ENCODE peak calls at places on chromosomes 6 and 20, in four cellular contexts. L is neural crest cell; A is activated CD8-positive, alpha-beta memory T cell treated with anti-CD3 and anti-CD28 coated beads, Interleukin-2, amount 50 U/mL, for 4 hours; G is non-pigmented ciliary epithelial cell. H is an unnamed sample.

GRCh38 chr6:75530696-75531095 is 37.1 kb upstream of the FILIP1 start:
- DNase-seq in L (no peak), A (no peak), G (peak; percentile 22), H (no peak)

GRCh38 chr6:128432394-128432793 is 88.0 kb downstream of the PTPRK start:
- DNase-seq in L (no peak), A (no peak), G (peak; percentile 28), H (no peak)

GRCh38 chr6:43942011-43942442 is 172.0 kb downstream of the VEGFA start:
- DNase-seq in L (no peak), A (no peak), G (no peak), H (no peak)

GRCh38 chr6:142822882-142823578 is 121.9 kb downstream of the HIVEP2 start:
- DNase-seq in L (no peak), A (no peak), G (no peak), H (no peak)

GRCh38 chr20:6866741-6867140 is 99.3 kb downstream of the BMP2 start:
- DNase-seq in L (no peak), A (no peak), G (no peak), H (peak; percentile 32)

GRCh38 chr6:89999154-89999553 is 104.9 kb downstream of the GJA10 start:
- DNase-seq in L (no peak), A (no peak), G (no peak), H (no peak)

GRCh38 chr6:24385536-24386269 is 17.0 kb upstream of the MRS2 start:
- DNase-seq in L (no peak), A (no peak), G (no peak), H (no peak)

GRCh38 chr6:30013296-30013922 is 47.7 kb upstream of the POLR1H start:
- DNase-seq in L (peak; percentile 40), A (peak; percentile 24), G (no peak), H (no peak)

GRCh38 chr6:148430897-148431296 is 88.3 kb downstream of the SASH1 start:
- DNase-seq in L (no peak), A (no peak), G (no peak), H (no peak)

GRCh38 chr6:115976321-115976870 is 84.3 kb downstream of the FRK start:
- DNase-seq in L (no peak), A (no peak), G (no peak), H (no peak)

GRCh38 chr6:108561742-108562502 is 1.2 kb downstream of the FOXO3 start:
- DNase-seq in L (peak; percentile 20), A (no peak), G (no peak), H (no peak)

GRCh38 chr20:17995967-17996819 is 27.4 kb downstream of the MGME1 start:
- DNase-seq in L (no peak), A (no peak), G (no peak), H (peak; percentile 59)

GRCh38 chr20:15642676-15643075 is 930.6 kb downstream of the KIF16B start:
- DNase-seq in L (no peak), A (no peak), G (no peak), H (peak; percentile 51)

GRCh38 chr20:43840382-43841070 is 74.1 kb upstream of the TOX2 start:
- DNase-seq in L (no peak), A (peak; percentile 30), G (no peak), H (no peak)

GRCh38 chr6:169099411-169100202 is 154.0 kb downstream of the THBS2 start:
- DNase-seq in L (no peak), A (no peak), G (no peak), H (no peak)

GRCh38 chr20:10581823-10582222 is 92.0 kb downstream of the JAG1 start:
- DNase-seq in L (no peak), A (no peak), G (no peak), H (no peak)

GRCh38 chr6:138588805-138589434 is 89.6 kb upstream of the NHSL1 start:
- DNase-seq in L (peak; percentile 69), A (peak; percentile 46), G (peak; percentile 52), H (peak; percentile 66)

GRCh38 chr6:105545947-105546710 is 143.2 kb upstream of the PREP start:
- DNase-seq in L (no peak), A (no peak), G (peak; percentile 26), H (peak; percentile 39)

GRCh38 chr20:37816003-37816402 is 86.9 kb upstream of the VSTM2L start:
- DNase-seq in L (no peak), A (no peak), G (no peak), H (no peak)

GRCh38 chr6:145903356-145904102 is 60.6 kb downstream of the SHPRH start:
- DNase-seq in L (no peak), A (no peak), G (no peak), H (no peak)

GRCh38 chr6:151493495-151494234 is at the start of gene CCDC170:
- DNase-seq in L (peak; percentile 40), A (no peak), G (no peak), H (no peak)

H was measured in HFF-Myc.